ENCODE peak calls at places on chromosomes 6 and 20, in seven cellular contexts. T is substantia nigra; C is fibroblast of mammary gland; A is A172; Z is left ventricle myocardium inferior; U is activated CD4-positive, alpha-beta memory T cell treated with anti-CD3 and anti-CD28 coated beads, Interleukin-2, amount 10 ng/mL, durations not matched to agents 7 days and 5 days; D is stimulated activated CD4-positive, alpha-beta T cell treated with anti-CD3 and anti-CD28 coated beads, Interleukin-1b, Interleukin-23, amount 100 ng/mL, for 1 hour. O is an unnamed sample.

GRCh38 chr6:167801263-167801662 is 25.4 kb upstream of the AFDN start:
- DNase-seq in T (no peak), C (no peak), A (no peak), Z (no peak), U (no peak), D (no peak), O (no peak)

GRCh38 chr6:169905041-169905807 is 153.8 kb downstream of the ERMARD start:
- DNase-seq in T (no peak), C (peak; percentile 74), A (peak; percentile 77), Z (no peak), U (no peak), D (no peak), O (peak; percentile 41)

GRCh38 chr20:38633577-38634093 is 32.0 kb downstream of the ARHGAP40 start:
- DNase-seq in T (no peak), C (peak; percentile 49), A (peak; percentile 76), Z (no peak), U (peak; percentile 57), D (peak; percentile 7), O (peak; percentile 62)

GRCh38 chr20:45407067-45407745 is 883 bp upstream of the DBNDD2 start:
- DNase-seq in T (no peak), C (peak; percentile 35), A (no peak), Z (peak; percentile 65), U (no peak), D (no peak), O (peak; percentile 22)

GRCh38 chr6:42251500-42251899 is 33.8 kb upstream of the MRPS10 start:
- DNase-seq in T (no peak), C (no peak), A (no peak), Z (no peak), U (no peak), D (no peak), O (no peak)

GRCh38 chr6:150878347-150879213 is 13.1 kb downstream of the MTHFD1L start:
- DNase-seq in T (no peak), C (no peak), A (no peak), Z (no peak), U (no peak), D (no peak), O (no peak)

GRCh38 chr6:4169028-4169789 is 33.8 kb upstream of the ECI2 start:
- DNase-seq in T (no peak), C (peak; percentile 69), A (no peak), Z (no peak), U (no peak), D (no peak), O (no peak)

GRCh38 chr6:15362274-15363160 is 116.6 kb downstream of the JARID2 start:
- DNase-seq in T (no peak), C (no peak), A (no peak), Z (no peak), U (no peak), D (no peak), O (no peak)

GRCh38 chr6:20403766-20404640 is 2.3 kb downstream of the E2F3 start:
- DNase-seq in T (no peak), C (peak; percentile 66), A (peak; percentile 22), Z (no peak), U (peak; percentile 81), D (no peak), O (peak; percentile 34)

O was measured in testis.